ENCODE peak calls at places on chromosome 22, in nine cellular contexts. V is BJ; Y is non-pigmented ciliary epithelial cell; M is IMR-90; F is choroid plexus epithelial cell; U is ovary; G is OCI-LY7; E is naive thymus-derived CD8-positive, alpha-beta T cell; N is cardiac muscle cell. P is an unnamed sample.
A peak's percentile ranks its signal among the peaks of the same experiment; 100 is the strongest.

GRCh38 chr22:19463491-19464469 is 15.2 kb downstream of the UFD1 start:
- DNase-seq in V (peak; percentile 58), Y (no peak), M (peak; percentile 82), F (peak; percentile 58), U (no peak), G (no peak), E (no peak), N (no peak), P (peak; percentile 70)

GRCh38 chr22:47548953-47549740 is 786.7 kb downstream of the TBC1D22A start:
- DNase-seq in V (no peak), Y (no peak), M (no peak), F (no peak), U (no peak), G (no peak), E (no peak), N (no peak), P (no peak)

GRCh38 chr22:49079743-49080500 is 747.8 kb downstream of the BRD1 start:
- DNase-seq in V (no peak), Y (no peak), M (no peak), F (no peak), U (no peak), G (no peak), E (no peak), N (no peak), P (no peak)

GRCh38 chr22:25741692-25742626 is at the start of gene MYO18B:
- DNase-seq in V (no peak), Y (no peak), M (no peak), F (no peak), U (no peak), G (no peak), E (no peak), N (peak; percentile 94), P (no peak)

GRCh38 chr22:46769191-46769675 is 6.8 kb downstream of the TBC1D22A start:
- DNase-seq in V (no peak), Y (no peak), M (no peak), F (no peak), U (no peak), G (peak; percentile 70), E (no peak), N (no peak), P (no peak)

GRCh38 chr22:39209756-39210155 is 35.0 kb downstream of the PDGFB start:
- DNase-seq in V (no peak), Y (no peak), M (no peak), F (no peak), U (no peak), G (no peak), E (no peak), N (no peak), P (no peak)

GRCh38 chr22:19691007-19691720 is 23.1 kb upstream of the SEPTIN5 start:
- DNase-seq in V (no peak), Y (no peak), M (no peak), F (no peak), U (no peak), G (no peak), E (no peak), N (no peak), P (no peak)

GRCh38 chr22:42056757-42057511 is 13.7 kb downstream of the NAGA start:
- DNase-seq in V (no peak), Y (no peak), M (no peak), F (no peak), U (no peak), G (no peak), E (no peak), N (no peak), P (no peak)

GRCh38 chr22:45923812-45924211 is 53.1 kb downstream of the WNT7B start:
- DNase-seq in V (no peak), Y (no peak), M (no peak), F (no peak), U (no peak), G (no peak), E (no peak), N (no peak), P (no peak)

GRCh38 chr22:26501996-26502395 is 10.3 kb downstream of the TFIP11 start:
- DNase-seq in V (no peak), Y (no peak), M (no peak), F (no peak), U (no peak), G (no peak), E (no peak), N (no peak), P (no peak)